ENCODE peak calls at places on chromosomes 6 and 20, in four cellular contexts. W, A, U and D are unnamed samples.

GRCh38 chr6:139881728-139882211 is 507.3 kb upstream of the CITED2 start:
- DNase-seq in W (peak), U (peak), A (no peak), D (peak)

GRCh38 chr6:166716910-166717617 is 90.0 kb upstream of the RPS6KA2 start:
- DNase-seq in A (no peak), U (no peak), W (no peak), D (no peak)

GRCh38 chr6:51283723-51284122 is 465.1 kb downstream of the TFAP2B start:
- DNase-seq in A (no peak), U (no peak), W (no peak), D (no peak)

GRCh38 chr20:2000286-2000685 is 6.4 kb upstream of the PDYN start:
- DNase-seq in U (no peak), W (no peak), A (no peak), D (no peak)

GRCh38 chr6:20757761-20758160 is 223.5 kb downstream of the CDKAL1 start:
- DNase-seq in U (no peak), W (peak), A (no peak), D (no peak)

GRCh38 chr20:62624325-62624690 is 18.0 kb upstream of the SLCO4A1 start:
- DNase-seq in W (no peak), U (peak), A (no peak), D (no peak)

GRCh38 chr6:151493495-151494234 is at the start of gene CCDC170:
- DNase-seq in A (no peak), W (no peak), U (no peak), D (peak)

GRCh38 chr20:45893831-45894230 is 2.7 kb downstream of the CTSA start:
- DNase-seq in W (no peak), U (no peak), A (no peak), D (no peak)

GRCh38 chr6:21348462-21349195 is 244.9 kb upstream of the SOX4 start:
- DNase-seq in A (no peak), U (no peak), W (peak), D (no peak)

GRCh38 chr20:15544727-15545126 is 1028.5 kb downstream of the KIF16B start:
- DNase-seq in W (no peak), A (no peak), U (no peak), D (no peak)

GRCh38 chr6:45655630-45656422 is 278.1 kb upstream of the SUPT3H start:
- DNase-seq in A (no peak), U (no peak), W (peak), D (peak)

GRCh38 chr6:16450821-16451220 is 212.4 kb downstream of the GMPR start:
- DNase-seq in A (no peak), U (no peak), W (peak), D (no peak)

GRCh38 chr6:70108230-70108629 is 194.7 kb downstream of the COL9A1 start:
- DNase-seq in W (peak), A (peak), U (peak), D (peak)

GRCh38 chr6:47519279-47519678 is 41.7 kb downstream of the CD2AP start:
- DNase-seq in U (no peak), W (no peak), A (no peak), D (peak)

GRCh38 chr6:166460473-166461437 is 78.0 kb upstream of the MPC1 start:
- DNase-seq in A (no peak), W (peak), U (no peak), D (no peak)

GRCh38 chr6:152273002-152273401 is 364.2 kb downstream of the SYNE1 start:
- DNase-seq in W (peak), U (no peak), A (no peak), D (no peak)

GRCh38 chr20:45235995-45236394 is 14.8 kb downstream of the SEMG2 start:
- DNase-seq in W (no peak), U (peak), A (no peak), D (no peak)

GRCh38 chr20:19779634-19780033 is 21.6 kb downstream of the RIN2 start:
- DNase-seq in W (no peak), A (peak), U (no peak), D (no peak)

GRCh38 chr6:143060806-143061596 is at the start of gene AIG1:
- DNase-seq in A (no peak), U (no peak), W (no peak), D (peak)

GRCh38 chr6:166017032-166017635 is 150.5 kb downstream of the TBXT start:
- DNase-seq in A (no peak), W (no peak), U (no peak), D (no peak)

GRCh38 chr6:19668710-19669109 is 168.5 kb upstream of the ID4 start:
- DNase-seq in W (no peak), U (no peak), A (no peak), D (no peak)

GRCh38 chr6:105798057-105798456 is 288.1 kb upstream of the PRDM1 start:
- DNase-seq in W (peak), U (no peak), A (no peak), D (no peak)

GRCh38 chr6:169868458-169868857 is 117.0 kb downstream of the ERMARD start:
- DNase-seq in W (no peak), A (no peak), U (no peak), D (no peak)

GRCh38 chr6:85547719-85548118 is 45.9 kb downstream of the SNX14 start:
- DNase-seq in W (no peak), U (no peak), A (no peak), D (no peak)

GRCh38 chr6:3312604-3313167 is 53.9 kb downstream of the PSMG4 start:
- DNase-seq in W (no peak), A (no peak), U (no peak), D (no peak)

GRCh38 chr6:56499121-56499520 is 143.6 kb downstream of the DST start:
- DNase-seq in U (no peak), A (no peak), W (peak), D (no peak)

GRCh38 chr6:138105880-138106664 is 1.1 kb downstream of the PERP start:
- DNase-seq in A (no peak), W (peak), U (no peak), D (peak)

GRCh38 chr6:117568247-117568646 is 34.1 kb downstream of the GOPC start:
- DNase-seq in W (no peak), A (no peak), U (no peak), D (no peak)

GRCh38 chr6:25359191-25359861 is 80.2 kb downstream of the CARMIL1 start:
- DNase-seq in U (no peak), W (peak), A (no peak), D (no peak)

GRCh38 chr20:17833036-17833674 is 133.4 kb downstream of the BANF2 start:
- DNase-seq in U (no peak), A (no peak), W (peak), D (no peak)

GRCh38 chr6:4903751-4904370 is 100.0 kb downstream of the RPP40 start:
- DNase-seq in U (no peak), A (no peak), W (no peak), D (no peak)

GRCh38 chr20:63692436-63693078 is 3.9 kb upstream of the TNFRSF6B start:
- DNase-seq in U (no peak), A (no peak), W (no peak), D (peak)

GRCh38 chr6:1464796-1465348 is 75.5 kb downstream of the FOXF2 start:
- DNase-seq in A (no peak), U (no peak), W (no peak), D (no peak)

GRCh38 chr6:142162780-142163179 is 15.7 kb downstream of the VTA1 start:
- DNase-seq in U (no peak), W (no peak), A (no peak), D (no peak)

GRCh38 chr20:1897965-1898464 is 2.8 kb downstream of the SIRPA start:
- DNase-seq in U (no peak), A (peak), W (no peak), D (no peak)

GRCh38 chr20:63577317-63577894 is 3.4 kb upstream of the HELZ2 start:
- DNase-seq in U (no peak), A (no peak), W (no peak), D (no peak)

GRCh38 chr20:32628960-32629530 is 43.9 kb upstream of the NOL4L start:
- DNase-seq in U (peak), W (no peak), A (no peak), D (no peak)
- H3K4me2 ChIP-seq in U (peak), W (no peak), A (no peak), D (peak)

DNA sequence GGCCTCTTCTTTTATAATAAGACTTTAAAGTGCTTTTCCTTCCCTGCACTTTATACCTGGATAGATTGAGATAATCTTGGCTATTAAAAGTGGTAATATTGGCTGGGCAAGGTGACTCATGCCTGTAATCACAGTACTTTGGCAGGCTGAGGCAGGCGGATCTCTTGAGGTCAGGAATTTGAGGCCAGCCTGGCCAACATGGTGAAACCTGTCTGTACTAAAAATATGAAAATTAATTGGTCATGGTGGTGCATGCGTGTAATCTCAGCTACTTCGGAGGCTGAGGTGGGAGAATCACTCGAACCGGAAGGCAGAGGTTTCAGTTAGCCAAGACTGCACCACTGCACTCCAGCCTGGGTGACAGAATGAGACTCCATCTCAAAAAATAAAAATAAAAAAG is 197.1 kb upstream of the RGS17 start:
- DNase-seq in A (no peak), U (no peak), W (no peak), D (no peak)
- TF ChIP-seq ELK1 in A (no peak), U (no peak), W (no peak), D (no peak)

DNA sequence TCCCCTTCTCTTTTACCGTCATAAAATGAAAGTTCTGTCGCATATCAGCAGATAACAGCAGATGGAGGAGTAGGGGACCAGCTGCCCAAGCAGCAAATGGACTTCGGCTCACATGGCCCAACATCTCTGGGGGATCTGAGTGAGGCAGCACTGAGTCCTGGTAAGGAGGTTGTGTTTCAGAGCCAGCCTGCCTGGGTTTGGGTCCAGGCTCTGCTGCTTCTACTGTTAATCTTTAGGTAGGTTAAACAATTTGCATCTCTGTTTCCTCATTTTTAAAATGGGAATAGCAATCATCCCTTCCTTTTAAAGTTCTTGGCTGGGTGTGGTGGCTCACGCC is 193.6 kb downstream of the DOK5 start:
- DNase-seq in W (no peak), A (no peak), U (no peak), D (no peak)
- H3K4me2 ChIP-seq in W (no peak), A (no peak), U (no peak), D (peak)

GRCh38 chr20:16714765-16715164 is 15.1 kb upstream of the SNRPB2 start:
- DNase-seq in A (no peak), U (no peak), W (no peak), D (no peak)
- TF ChIP-seq ELK1 in A (no peak), U (no peak), W (no peak), D (no peak)

GRCh38 chr20:46900068-46900467 is 5.4 kb downstream of the EYA2 start:
- DNase-seq in A (no peak), W (no peak), U (no peak), D (no peak)

GRCh38 chr20:46898433-46898832 is 3.8 kb downstream of the EYA2 start:
- DNase-seq in W (no peak), U (no peak), A (no peak), D (no peak)

GRCh38 chr20:46900826-46901225 is 6.2 kb downstream of the EYA2 start:
- DNase-seq in W (no peak), U (no peak), A (no peak), D (no peak)

GRCh38 chr20:46901638-46902037 is 7.0 kb downstream of the EYA2 start:
- DNase-seq in U (no peak), W (no peak), A (no peak), D (no peak)

GRCh38 chr20:46899619-46900018 is 5.0 kb downstream of the EYA2 start:
- DNase-seq in U (no peak), A (no peak), W (no peak), D (no peak)
- H3K4me2 ChIP-seq in U (no peak), A (no peak), W (no peak), D (no peak)

DNA sequence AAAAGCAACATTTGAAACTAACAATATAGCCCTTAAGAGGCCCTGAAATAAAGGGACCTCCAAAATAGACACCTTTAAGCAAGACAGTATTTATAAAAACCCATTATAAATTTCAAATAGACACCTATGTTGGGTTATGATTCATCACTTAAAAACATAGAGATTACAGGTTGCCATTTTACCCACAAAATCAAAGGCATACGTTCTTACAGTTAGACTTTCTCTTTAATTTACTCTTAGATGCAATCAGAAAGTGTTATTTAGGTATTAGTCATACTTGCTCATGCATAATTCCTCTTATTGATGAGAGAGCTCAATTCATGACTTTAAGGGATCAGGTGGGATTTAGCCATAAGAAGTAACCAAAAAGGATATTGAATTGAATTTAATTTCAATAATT is 51.5 kb upstream of the TMEM200A start:
- DNase-seq in U (no peak), A (no peak), W (no peak), D (no peak)
- TF ChIP-seq ELK1 in U (no peak), A (no peak), W (no peak), D (no peak)

GRCh38 chr6:130381012-130381411 is 15.2 kb downstream of the TMEM200A start:
- DNase-seq in W (no peak), A (no peak), U (no peak), D (no peak)

GRCh38 chr6:130385059-130385695 is 19.4 kb downstream of the TMEM200A start:
- DNase-seq in W (no peak), U (no peak), A (no peak), D (no peak)

GRCh38 chr6:130377911-130378310 is 12.1 kb downstream of the TMEM200A start:
- DNase-seq in W (no peak), A (no peak), U (no peak), D (no peak)

GRCh38 chr6:130381459-130382380 is 15.9 kb downstream of the TMEM200A start:
- DNase-seq in A (no peak), U (no peak), W (no peak), D (no peak)

GRCh38 chr6:130382872-130383490 is 17.2 kb downstream of the TMEM200A start:
- DNase-seq in W (no peak), A (no peak), U (no peak), D (no peak)
- H3K4me2 ChIP-seq in W (no peak), A (no peak), U (no peak), D (no peak)

GRCh38 chr6:38996676-38997075 is 51.9 kb upstream of the GLP1R start:
- DNase-seq in A (no peak), U (no peak), W (no peak), D (no peak)

GRCh38 chr6:39003072-39003471 is 45.5 kb upstream of the GLP1R start:
- DNase-seq in U (peak), W (no peak), A (no peak), D (no peak)

GRCh38 chr6:38997128-38997761 is 51.3 kb upstream of the GLP1R start:
- DNase-seq in U (peak), A (no peak), W (peak), D (peak)
- TF ChIP-seq ELK1 in U (no peak), A (no peak), W (no peak), D (no peak)

DNA sequence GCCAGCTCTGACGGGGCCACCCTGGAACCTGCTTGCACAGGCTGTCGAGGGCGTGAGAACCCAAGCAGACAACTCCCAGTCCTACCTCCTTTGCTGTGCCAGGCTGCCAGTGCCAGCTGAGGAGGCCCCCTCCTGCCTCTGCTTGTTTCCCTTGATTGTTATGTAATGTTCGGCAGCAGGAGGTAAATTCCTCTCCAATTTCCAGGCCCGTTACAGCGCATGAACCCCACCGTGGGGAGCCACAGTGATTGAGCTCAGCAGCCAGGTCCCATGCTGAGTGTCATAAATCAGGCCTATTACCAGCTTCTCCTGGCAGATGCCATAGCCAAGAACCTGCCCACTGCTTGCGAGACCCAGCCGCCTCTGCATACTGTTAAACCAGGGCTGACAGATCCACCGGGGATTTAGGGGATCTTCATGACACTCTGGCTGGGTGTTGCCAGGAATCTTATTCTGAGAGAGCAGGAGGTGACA is 320.5 kb downstream of the DHX35 start:
- DNase-seq in W (no peak), A (no peak), U (no peak), D (no peak)
- H3K4me2 ChIP-seq in W (no peak), A (no peak), U (no peak), D (no peak)